ENCODE peak calls at places on chromosomes 3 and 15, in nine cellular contexts. M is breast epithelium; U is psoas muscle; X is upper lobe of right lung; E is Peyer's patch; D is neural progenitor cell; Q is CD8-positive, alpha-beta T cell; R is hepatocyte; N is transverse colon. O is an unnamed sample. For H3K4me1, the result is how much of the 10 kb centered on the place peaks cover.

GRCh38 chr3:173584834-173585831 is 187.6 kb downstream of the NLGN1 start:
- DNase-seq in M (no peak), Q (no peak), R (peak), X (peak), U (peak), E (no peak), N (peak), D (peak), O (no peak)

GRCh38 chr3:105367406-105368213 is 901 bp downstream of the ALCAM start:
- DNase-seq in X (peak), U (peak), E (peak), R (peak), D (peak), M (peak), Q (peak), N (peak), O (peak)

GRCh38 chr3:60009931-60010478 is 960.2 kb upstream of the CFAP20DC start:
- DNase-seq in D (no peak), R (no peak), U (no peak), E (no peak), X (no peak), M (no peak), Q (no peak), N (no peak), O (no peak)

GRCh38 chr3:65953301-65953812 is 85.4 kb downstream of the MAGI1 start:
- DNase-seq in U (no peak), N (peak), X (peak), R (peak), E (peak), D (peak), Q (no peak), M (peak), O (peak)

GRCh38 chr3:57803647-57804081 is 47.6 kb downstream of the SLMAP start:
- DNase-seq in R (peak), N (peak), E (no peak), X (no peak), U (no peak), Q (no peak), M (peak), D (peak), O (peak)

GRCh38 chr3:123759311-123759710 is 124.8 kb downstream of the MYLK start:
- DNase-seq in Q (no peak), U (no peak), N (no peak), D (no peak), R (no peak), E (no peak), M (no peak), X (no peak), O (no peak)

GRCh38 chr3:196431193-196432136 is 762 bp downstream of the UBXN7 start:
- DNase-seq in E (peak), U (peak), M (no peak), D (peak), X (peak), Q (peak), N (peak), R (peak), O (peak)

GRCh38 chr15:65888998-65889397 is 19.7 kb downstream of the RAB11A start:
- DNase-seq in D (no peak), Q (no peak), E (no peak), X (no peak), M (no peak), N (no peak), R (no peak), U (no peak), O (no peak)

GRCh38 chr3:102125197-102125993 is 276.1 kb downstream of the NFKBIZ start:
- DNase-seq in E (no peak), M (no peak), X (no peak), D (no peak), R (no peak), U (no peak), N (no peak), Q (no peak), O (no peak)

GRCh38 chr3:194691481-194692281 is 6.0 kb downstream of the FAM43A start:
- DNase-seq in E (peak), X (no peak), R (no peak), D (no peak), N (no peak), M (no peak), U (no peak), Q (no peak), O (no peak)
- H3K4me1 ChIP-seq in E (under half), X (under half), R (under half), D (under half), N (under half), M (under half), U (under half), Q (under half), O (under half)

GRCh38 chr3:18411541-18411940 is 13.6 kb downstream of the SATB1 start:
- DNase-seq in U (no peak), X (no peak), D (no peak), N (no peak), R (no peak), E (no peak), Q (no peak), M (no peak), O (no peak)

GRCh38 chr3:18409266-18409665 is 15.9 kb downstream of the SATB1 start:
- DNase-seq in D (no peak), X (no peak), N (no peak), R (no peak), E (no peak), Q (no peak), U (no peak), M (no peak), O (no peak)

GRCh38 chr3:18412684-18413083 is 12.5 kb downstream of the SATB1 start:
- DNase-seq in Q (no peak), U (no peak), E (no peak), X (no peak), D (no peak), N (no peak), R (no peak), M (no peak), O (no peak)

GRCh38 chr3:18415132-18415531 is 10.0 kb downstream of the SATB1 start:
- DNase-seq in E (no peak), X (no peak), Q (no peak), U (no peak), D (no peak), N (no peak), M (no peak), R (no peak), O (no peak)

GRCh38 chr3:18410205-18410604 is 14.9 kb downstream of the SATB1 start:
- DNase-seq in Q (no peak), N (no peak), R (no peak), D (no peak), E (no peak), M (no peak), U (no peak), X (no peak), O (no peak)
- H3K4me1 ChIP-seq in Q (half or more), N (under half), R (under half), D (under half), E (under half), M (under half), U (under half), X (under half), O (under half)

GRCh38 chr3:125353659-125354058 is 21.5 kb downstream of the ZNF148 start:
- DNase-seq in D (no peak), U (no peak), R (no peak), N (no peak), Q (no peak), X (no peak), M (no peak), E (no peak), O (no peak)

GRCh38 chr3:125350597-125350996 is 24.5 kb downstream of the ZNF148 start:
- DNase-seq in U (no peak), D (no peak), Q (no peak), N (no peak), E (no peak), X (no peak), M (no peak), R (no peak), O (no peak)

GRCh38 chr3:125353128-125353527 is 22.0 kb downstream of the ZNF148 start:
- DNase-seq in N (no peak), E (no peak), X (no peak), U (no peak), D (no peak), M (no peak), Q (no peak), R (no peak), O (no peak)

GRCh38 chr3:125351152-125351551 is 24.0 kb downstream of the ZNF148 start:
- DNase-seq in R (no peak), M (no peak), X (no peak), Q (no peak), D (no peak), U (no peak), N (no peak), E (no peak), O (no peak)

GRCh38 chr3:125351814-125352456 is 23.2 kb downstream of the ZNF148 start:
- DNase-seq in M (no peak), N (no peak), D (no peak), Q (no peak), E (no peak), R (no peak), U (no peak), X (no peak), O (no peak)
- H3K4me1 ChIP-seq in M (under half), N (under half), D (under half), Q (under half), E (under half), R (under half), U (half or more), X (under half), O (under half)

DNA sequence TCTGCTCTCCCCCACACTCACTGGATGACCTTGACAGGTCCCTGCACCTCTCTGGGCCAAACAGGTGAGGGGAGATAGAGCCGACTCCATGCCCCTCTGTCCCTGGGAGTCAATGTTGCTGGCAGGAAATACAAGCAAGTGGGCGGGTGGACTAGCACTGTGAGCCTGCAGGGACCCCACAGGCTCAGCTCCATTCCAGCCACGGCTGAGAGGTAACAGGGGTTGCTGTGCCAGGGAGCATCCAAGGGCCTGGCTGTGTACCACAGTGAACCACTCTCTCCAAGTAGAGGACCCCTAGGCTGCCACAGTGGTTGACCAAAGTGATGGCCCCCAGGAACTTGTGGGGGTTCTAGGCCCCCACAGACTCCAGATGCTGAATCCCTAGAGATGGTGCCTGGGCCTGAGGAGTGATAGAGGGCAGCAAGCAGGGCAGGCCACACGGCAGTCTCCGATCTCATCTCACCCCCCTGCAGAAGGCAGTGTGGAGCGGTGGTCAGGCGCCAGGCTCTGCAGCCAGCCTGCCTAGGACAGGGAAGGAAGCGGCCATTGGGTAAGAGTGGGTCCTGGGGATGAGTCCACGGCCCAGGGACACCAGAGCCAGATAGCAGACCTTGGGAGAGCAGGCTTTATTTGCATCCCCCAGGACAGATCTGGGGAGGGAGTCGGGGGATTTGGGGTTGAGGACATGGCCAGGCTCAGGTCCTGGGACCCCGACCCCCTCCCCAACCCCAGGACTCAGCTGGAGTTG is 3.2 kb downstream of the TNNC1 start:
- DNase-seq in Q (no peak), U (no peak), E (no peak), R (no peak), D (no peak), M (no peak), X (no peak), N (no peak), O (no peak)
- H3K4me1 ChIP-seq in Q (under half), U (under half), E (under half), R (under half), D (under half), M (under half), X (under half), N (under half), O (under half)

DNA sequence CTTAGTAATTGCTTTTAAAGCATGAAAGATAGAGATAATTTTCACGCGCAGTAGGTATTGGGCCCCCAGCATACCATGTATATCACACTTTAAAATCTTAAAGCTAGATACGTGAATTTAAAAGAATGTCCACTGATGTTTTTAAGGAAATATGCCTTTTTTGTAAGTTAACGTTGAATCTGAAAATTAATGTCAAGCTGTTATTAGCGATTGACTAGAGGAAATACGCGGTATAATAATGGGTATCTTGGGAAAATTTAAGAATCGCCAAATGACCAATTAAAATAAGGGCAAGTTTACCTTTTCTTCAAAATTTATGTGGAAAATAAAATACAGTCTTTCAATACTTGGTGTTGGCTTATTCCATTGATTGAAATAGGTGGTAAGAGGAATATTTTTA is 13.3 kb upstream of the CHD2 start:
- DNase-seq in U (no peak), R (no peak), N (no peak), M (no peak), D (no peak), Q (no peak), X (no peak), E (no peak), O (no peak)
- H3K4me1 ChIP-seq in U (under half), R (under half), N (half or more), M (under half), D (under half), Q (half or more), X (half or more), E (under half), O (under half)

DNA sequence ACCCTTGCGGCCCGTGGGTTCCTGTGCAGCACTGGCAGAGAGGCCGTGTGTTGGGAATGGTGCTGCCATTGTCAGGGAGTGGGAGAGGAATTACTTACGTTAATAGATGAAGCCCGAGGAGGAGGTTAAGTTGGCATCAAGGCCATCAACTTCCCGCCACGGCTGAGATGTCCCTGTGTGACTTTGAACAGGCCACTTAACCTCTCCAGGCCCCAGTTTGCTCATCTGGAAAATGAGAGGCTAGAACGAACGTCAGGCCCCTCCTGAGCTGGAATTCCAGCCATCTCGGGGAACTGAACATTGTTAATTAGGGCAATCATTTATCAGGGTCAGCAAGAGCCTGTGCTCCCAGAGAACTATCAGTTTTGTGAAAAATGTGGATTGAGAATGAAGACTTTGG is 91.4 kb upstream of the MYZAP start:
- DNase-seq in E (no peak), M (no peak), U (no peak), Q (no peak), X (no peak), D (no peak), R (no peak), N (no peak), O (no peak)
- H3K4me1 ChIP-seq in E (under half), M (under half), U (under half), Q (under half), X (under half), D (under half), R (half or more), N (under half), O (under half)

GRCh38 chr15:73983773-73984172 is 8.3 kb downstream of the STOML1 start:
- DNase-seq in D (no peak), E (no peak), R (no peak), U (no peak), X (peak), Q (no peak), M (no peak), N (no peak), O (no peak)

GRCh38 chr15:73982251-73982962 is 9.7 kb downstream of the STOML1 start:
- DNase-seq in Q (peak), D (no peak), N (peak), X (peak), M (no peak), E (peak), R (peak), U (peak), O (no peak)

GRCh38 chr15:73984208-73984979 is 7.7 kb downstream of the STOML1 start:
- DNase-seq in Q (no peak), U (no peak), X (peak), D (no peak), M (no peak), R (no peak), E (peak), N (no peak), O (no peak)

GRCh38 chr15:73981761-73982222 is 10.3 kb downstream of the STOML1 start:
- DNase-seq in N (no peak), M (no peak), D (no peak), X (no peak), E (no peak), Q (no peak), U (no peak), R (no peak), O (no peak)

GRCh38 chr15:73983211-73983727 is 8.8 kb downstream of the STOML1 start:
- DNase-seq in M (peak), N (peak), X (peak), D (no peak), R (peak), E (peak), U (peak), Q (no peak), O (no peak)
- H3K4me1 ChIP-seq in M (under half), N (under half), X (half or more), D (under half), R (under half), E (under half), U (under half), Q (under half), O (under half)

DNA sequence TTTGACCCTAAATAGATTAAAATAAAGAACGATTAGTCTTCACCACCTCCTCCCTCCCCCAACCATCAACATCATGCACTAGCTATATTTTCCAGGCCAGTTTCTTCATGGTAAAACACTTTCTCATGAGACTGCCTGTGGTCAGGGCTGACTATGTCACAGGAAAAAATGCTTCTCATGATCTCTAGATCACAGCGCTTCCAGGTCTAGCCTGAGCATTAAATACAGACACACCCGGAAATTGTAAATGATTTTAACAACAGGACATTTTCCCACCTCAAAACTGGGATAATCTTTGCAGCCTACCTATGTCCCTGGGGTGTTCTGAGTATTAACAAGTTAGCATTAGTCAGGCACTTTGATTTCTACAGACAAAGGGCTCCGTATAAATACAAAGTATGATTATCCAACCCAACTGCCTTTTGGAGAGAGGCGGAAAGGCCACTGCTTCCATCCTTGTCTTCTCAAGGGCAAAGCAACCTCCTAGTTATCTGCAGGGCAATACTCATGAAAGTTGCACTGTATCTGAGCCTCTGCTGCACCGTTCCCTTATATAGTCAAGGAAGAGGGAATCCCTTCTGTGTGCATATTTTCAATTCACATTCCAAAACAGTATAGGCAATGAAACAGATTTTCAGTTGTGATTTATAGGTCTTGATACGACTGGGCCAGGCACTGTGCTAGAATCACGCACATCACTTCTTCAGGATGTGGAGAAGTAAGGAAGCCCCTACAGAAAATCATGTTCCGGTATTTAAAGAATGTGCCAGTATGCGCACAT is 455.9 kb downstream of the FOXP1 start:
- DNase-seq in N (no peak), X (no peak), M (no peak), U (no peak), R (peak), D (no peak), E (no peak), Q (peak), O (peak)
- H3K4me1 ChIP-seq in N (half or more), X (under half), M (under half), U (under half), R (under half), D (under half), E (under half), Q (half or more), O (under half)

GRCh38 chr3:86973440-86973839 is 17.5 kb downstream of the VGLL3 start:
- DNase-seq in N (no peak), D (no peak), U (no peak), X (no peak), M (no peak), Q (no peak), E (no peak), R (peak), O (no peak)

GRCh38 chr3:86968224-86968932 is 22.6 kb downstream of the VGLL3 start:
- DNase-seq in Q (no peak), U (no peak), N (no peak), E (no peak), D (no peak), X (no peak), R (peak), M (no peak), O (no peak)

GRCh38 chr3:86965180-86965579 is 25.8 kb downstream of the VGLL3 start:
- DNase-seq in E (no peak), U (no peak), D (no peak), M (no peak), Q (no peak), R (no peak), N (no peak), X (no peak), O (no peak)

GRCh38 chr3:86967062-86967461 is 23.9 kb downstream of the VGLL3 start:
- DNase-seq in R (no peak), Q (no peak), E (no peak), M (no peak), D (peak), X (no peak), N (no peak), U (no peak), O (no peak)

DNA sequence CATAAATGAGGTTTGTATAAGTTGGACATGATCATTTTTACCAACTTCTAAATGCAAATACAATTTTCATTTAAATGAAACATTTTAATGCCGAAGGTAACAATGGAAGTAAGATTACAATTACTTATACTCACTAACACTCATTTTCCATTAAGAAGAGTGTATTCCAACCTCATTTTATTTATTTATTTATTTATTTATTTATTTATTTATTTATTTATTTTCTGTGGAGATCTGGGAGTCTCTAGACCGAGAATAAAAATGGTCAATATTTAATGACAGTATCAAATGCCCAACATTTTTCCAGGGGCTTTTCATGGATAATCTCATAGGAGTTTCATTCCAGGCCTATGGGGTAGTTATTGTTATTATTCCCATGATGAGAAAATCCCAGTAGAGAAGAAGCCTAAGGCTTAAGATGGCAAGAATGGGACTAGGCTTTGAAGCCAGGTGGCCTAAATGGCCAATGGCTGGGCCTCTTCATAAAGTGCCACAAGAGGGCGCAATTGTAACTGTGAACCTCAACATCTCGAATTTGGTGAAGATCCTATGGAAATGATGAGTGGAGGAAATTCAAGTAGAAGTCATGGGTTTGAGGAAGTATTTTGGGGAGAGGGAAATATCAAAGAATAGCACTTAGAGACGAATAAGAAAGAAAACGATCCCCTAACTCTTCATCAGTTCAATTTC is 21.3 kb downstream of the VGLL3 start:
- DNase-seq in E (peak), M (no peak), X (no peak), D (peak), U (no peak), N (no peak), R (no peak), Q (no peak), O (peak)
- H3K4me1 ChIP-seq in E (under half), M (under half), X (under half), D (under half), U (under half), N (under half), R (under half), Q (under half), O (under half)

O was measured in small intestine.